ENCODE peak calls at places on chromosomes 5 and 9, in seven cellular contexts. F is sigmoid colon, L is stomach, V is K562, B is HL-60, U is endothelial cell of umbilical vein, R is breast epithelium. A is an unnamed sample.

GRCh38 chr9:22079873-22080341 is 70.8 kb upstream of the CDKN2B start:
- DNase-seq in F (peak), L (no peak), V (no peak), B (no peak), U (no peak), R (peak), A (no peak)

GRCh38 chr5:132747693-132748440 is 641 bp downstream of the CCNI2 start:
- DNase-seq in F (no peak), L (peak), V (no peak), B (no peak), U (no peak), R (peak), A (no peak)

GRCh38 chr5:64811050-64811640 is 42.4 kb downstream of the CWC27 start:
- DNase-seq in F (no peak), L (no peak), V (peak), B (no peak), U (peak), R (no peak), A (peak)

GRCh38 chr9:30846644-30847043 is 1537.8 kb upstream of the ACO1 start:
- DNase-seq in F (no peak), L (no peak), V (no peak), B (no peak), U (no peak), R (no peak), A (no peak)

GRCh38 chr9:84775056-84775648 is 105.6 kb downstream of the NTRK2 start:
- DNase-seq in F (no peak), L (no peak), V (no peak), B (no peak), U (no peak), R (no peak), A (no peak)

GRCh38 chr9:80755586-80755985 is 933.8 kb downstream of the TLE1 start:
- DNase-seq in F (no peak), L (no peak), V (no peak), B (no peak), U (no peak), R (no peak), A (no peak)

GRCh38 chr9:96156578-96156977 is 145.4 kb downstream of the HSD17B3 start:
- DNase-seq in F (peak), L (no peak), V (no peak), B (no peak), U (no peak), R (no peak), A (no peak)

GRCh38 chr5:95620030-95620869 is at the start of gene GPR150:
- DNase-seq in F (peak), L (peak), V (no peak), B (peak), U (peak), R (no peak), A (no peak)

GRCh38 chr9:136575626-136576268 is 29.9 kb upstream of the NOTCH1 start:
- DNase-seq in F (no peak), L (no peak), V (no peak), B (no peak), U (no peak), R (no peak), A (no peak)

GRCh38 chr5:7927466-7928375 is 58.8 kb downstream of the MTRR start:
- DNase-seq in F (no peak), L (peak), V (peak), B (peak), U (peak), R (no peak), A (peak)

GRCh38 chr5:146681586-146681945 is 165.6 kb upstream of the GPR151 start:
- DNase-seq in F (no peak), L (no peak), V (no peak), B (no peak), U (no peak), R (no peak), A (no peak)

GRCh38 chr9:137147091-137147792 is 8.3 kb downstream of the GRIN1 start:
- DNase-seq in F (no peak), L (no peak), V (no peak), B (no peak), U (no peak), R (no peak), A (no peak)

GRCh38 chr5:149203896-149204544 is 62.7 kb downstream of the ABLIM3 start:
- DNase-seq in F (no peak), L (no peak), V (no peak), B (no peak), U (no peak), R (no peak), A (no peak)

GRCh38 chr9:95268681-95269080 is 48.8 kb downstream of the FANCC start:
- DNase-seq in F (no peak), L (no peak), V (peak), B (no peak), U (peak), R (no peak), A (peak)

GRCh38 chr9:133990366-133991210 is 1.5 kb downstream of the VAV2 start:
- DNase-seq in F (peak), L (peak), V (no peak), B (no peak), U (peak), R (no peak), A (peak)

GRCh38 chr9:35579130-35579529 is 25.9 kb upstream of the TESK1 start:
- DNase-seq in F (no peak), L (no peak), V (no peak), B (no peak), U (no peak), R (no peak), A (no peak)

GRCh38 chr5:2902742-2903297 is 151.3 kb upstream of the IRX2 start:
- DNase-seq in F (no peak), L (no peak), V (no peak), B (no peak), U (no peak), R (no peak), A (no peak)

GRCh38 chr9:93496285-93496684 is 42.9 kb upstream of the FAM120AOS start:
- DNase-seq in F (no peak), L (no peak), V (no peak), B (no peak), U (no peak), R (no peak), A (no peak)

GRCh38 chr5:153891394-153891793 is 147.3 kb downstream of the FAM114A2 start:
- DNase-seq in F (no peak), L (no peak), V (no peak), B (no peak), U (no peak), R (no peak), A (no peak)

GRCh38 chr9:34650816-34651215 is 1.2 kb upstream of the IL11RA start:
- DNase-seq in F (no peak), L (no peak), V (no peak), B (no peak), U (no peak), R (no peak), A (no peak)

GRCh38 chr9:128526729-128527128 is 22.2 kb downstream of the GLE1 start:
- DNase-seq in F (no peak), L (no peak), V (no peak), B (no peak), U (no peak), R (no peak), A (no peak)

GRCh38 chr5:151799407-151799806 is 27.7 kb downstream of the G3BP1 start:
- DNase-seq in F (no peak), L (no peak), V (no peak), B (peak), U (no peak), R (no peak), A (no peak)

GRCh38 chr5:143931986-143932385 is 120.0 kb downstream of the HMHB1 start:
- DNase-seq in F (no peak), L (no peak), V (no peak), B (no peak), U (no peak), R (no peak), A (no peak)

GRCh38 chr5:31413030-31413812 is 118.7 kb downstream of the DROSHA start:
- DNase-seq in F (no peak), L (no peak), V (no peak), B (peak), U (no peak), R (no peak), A (no peak)

GRCh38 chr5:9034671-9035070 is 511.2 kb downstream of the SEMA5A start:
- DNase-seq in F (no peak), L (no peak), V (no peak), B (no peak), U (peak), R (no peak), A (no peak)

GRCh38 chr5:10712574-10713366 is 48.3 kb downstream of the DAP start:
- DNase-seq in F (no peak), L (no peak), V (no peak), B (no peak), U (no peak), R (no peak), A (no peak)

GRCh38 chr9:33852216-33852826 is 35.4 kb downstream of the UBE2R2 start:
- DNase-seq in F (peak), L (peak), V (peak), B (peak), U (peak), R (peak), A (peak)

GRCh38 chr5:86613459-86613858 is 4.3 kb upstream of the COX7C start:
- DNase-seq in F (no peak), L (no peak), V (no peak), B (no peak), U (no peak), R (no peak), A (no peak)

GRCh38 chr5:14582797-14583137 is 1.2 kb downstream of the OTULINL start:
- DNase-seq in F (no peak), L (no peak), V (no peak), B (no peak), U (no peak), R (no peak), A (no peak)

GRCh38 chr5:135396459-135397055 is 2.5 kb downstream of the MACROH2A1 start:
- DNase-seq in F (no peak), L (no peak), V (no peak), B (no peak), U (no peak), R (no peak), A (no peak)

GRCh38 chr5:135398160-135398854 is 724 bp downstream of the MACROH2A1 start:
- DNase-seq in F (no peak), L (peak), V (peak), B (no peak), U (peak), R (no peak), A (peak)

GRCh38 chr5:135399838-135400542 is 959 bp upstream of the MACROH2A1 start:
- DNase-seq in F (no peak), L (no peak), V (no peak), B (no peak), U (no peak), R (no peak), A (no peak)

GRCh38 chr5:135400866-135401265 is 1.8 kb upstream of the MACROH2A1 start:
- DNase-seq in F (no peak), L (no peak), V (no peak), B (no peak), U (no peak), R (no peak), A (no peak)

DNA sequence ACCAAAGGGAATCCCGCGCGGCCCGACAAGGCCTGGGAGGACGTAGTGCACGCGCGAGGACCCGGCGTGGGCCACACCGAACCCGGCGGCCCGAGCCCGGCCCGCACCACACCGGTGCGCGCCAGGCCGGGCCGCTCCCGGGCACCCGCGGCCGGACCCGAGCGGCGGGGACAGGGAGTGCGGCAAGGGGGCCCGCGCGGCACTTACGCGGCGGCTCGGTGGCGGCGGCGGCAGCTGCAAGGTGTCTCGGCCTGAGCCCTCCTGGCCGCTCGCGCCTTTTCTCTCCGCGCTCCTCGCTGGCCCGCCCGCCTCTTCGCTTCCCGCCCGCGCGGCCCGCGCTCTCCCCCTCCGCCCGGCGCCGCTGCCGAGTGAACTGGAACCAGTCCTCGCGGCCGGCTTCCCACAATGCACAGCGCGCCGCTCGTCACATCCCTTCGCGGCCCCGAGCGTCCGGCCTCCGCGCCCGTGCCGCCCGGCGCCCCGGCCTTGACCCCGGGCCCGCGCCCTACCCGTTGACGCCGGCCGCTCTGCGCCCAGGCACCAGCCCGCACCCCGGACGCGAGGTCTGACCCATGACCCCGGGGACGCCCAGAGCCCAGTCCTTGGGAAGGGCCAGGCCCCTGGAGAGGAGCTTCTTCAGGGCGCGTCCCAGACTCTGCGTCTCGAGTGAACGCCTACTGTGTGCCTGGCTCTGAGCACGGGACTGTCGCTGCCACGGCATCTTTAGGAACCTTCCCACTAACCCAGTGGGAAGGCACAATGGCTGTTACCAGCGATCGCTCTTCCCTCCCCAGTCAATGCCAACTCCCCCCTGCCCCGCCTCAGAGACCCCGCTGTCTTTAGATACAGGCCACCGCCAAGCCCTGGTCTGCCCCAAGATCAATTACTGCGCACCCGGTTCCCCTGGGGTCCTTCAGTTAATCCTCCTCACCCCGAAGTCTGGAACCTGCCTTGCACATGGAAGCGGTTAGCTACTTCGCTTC is at the start of gene MACROH2A1:
- DNase-seq in F (peak), L (peak), V (peak), B (peak), U (peak), R (peak), A (peak)
- TF ChIP-seq POLR2AphosphoS5 in F (peak), L (peak), V (peak), B (peak), U (peak), R (peak), A (peak)

DNA sequence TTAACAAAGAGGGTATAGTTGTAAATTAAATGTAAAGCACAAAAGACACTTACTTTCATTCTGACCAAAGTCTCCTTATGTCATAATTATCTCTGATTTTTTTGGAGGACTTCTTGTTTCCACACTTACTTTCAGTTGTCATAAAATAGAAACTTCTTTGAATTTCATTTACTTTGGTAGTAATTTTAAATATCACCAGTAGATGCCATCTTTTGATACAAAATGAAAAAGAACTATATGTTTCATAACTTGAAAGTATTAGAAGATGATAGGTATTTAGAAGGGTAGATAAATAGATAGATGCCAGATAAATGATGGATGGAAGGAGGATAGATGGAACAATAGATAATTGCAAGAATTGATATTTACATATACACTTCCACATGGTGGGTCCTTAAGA is 1865.3 kb upstream of the CDH9 start:
- DNase-seq in F (no peak), L (no peak), V (no peak), B (no peak), U (no peak), R (no peak), A (no peak)
- TF ChIP-seq POLR2AphosphoS5 in F (no peak), L (no peak), V (no peak), B (no peak), U (no peak), R (no peak), A (no peak)

GRCh38 chr9:135273077-135273476 is 185.6 kb downstream of the OLFM1 start:
- DNase-seq in F (no peak), L (no peak), V (no peak), B (no peak), U (no peak), R (no peak), A (no peak)
- TF ChIP-seq POLR2AphosphoS5 in F (no peak), L (no peak), V (no peak), B (no peak), U (no peak), R (no peak), A (no peak)

GRCh38 chr9:27548055-27548741 is 18.6 kb upstream of the MOB3B start:
- DNase-seq in F (no peak), L (no peak), V (no peak), B (no peak), U (peak), R (no peak), A (peak)
- TF ChIP-seq POLR2AphosphoS5 in F (no peak), L (no peak), V (no peak), B (no peak), U (no peak), R (no peak), A (no peak)

DNA sequence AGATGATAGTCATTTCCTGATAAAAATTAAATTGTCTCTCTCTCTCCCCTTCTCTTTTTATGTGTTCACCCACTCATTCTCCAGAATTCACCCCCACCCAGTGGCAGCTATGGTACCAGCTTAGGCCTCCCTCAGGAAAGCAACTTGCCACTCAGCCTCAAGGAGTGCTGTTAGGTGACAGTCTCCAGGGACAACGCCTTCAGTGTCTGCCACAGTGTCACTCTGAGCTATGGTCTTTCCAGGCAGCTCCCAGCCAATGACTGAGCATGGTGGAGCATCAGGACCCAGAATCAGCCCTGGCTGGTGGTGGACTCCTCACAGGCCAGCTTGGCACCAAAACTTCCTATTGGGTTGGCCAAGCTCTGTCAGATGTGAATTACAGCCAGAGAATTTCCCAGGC is 140.9 kb upstream of the PIK3R1 start:
- DNase-seq in F (no peak), L (no peak), V (no peak), B (no peak), U (no peak), R (no peak), A (no peak)
- TF ChIP-seq POLR2AphosphoS5 in F (no peak), L (no peak), V (no peak), B (no peak), U (no peak), R (no peak), A (no peak)

A was measured in HCT116.